ENCODE peak calls at places on chromosomes 2 and 18, in six cellular contexts. T is NCI-H2227 treated with DMSO at 0.1 percent for 48 hours, O is NCI-H2081, C is HL-60, W is amniotic stem cell, N is left cardiac atrium. X is an unnamed sample.

GRCh38 chr2:50358586-50358985 is 673.3 kb downstream of the NRXN1 start:
- DNase-seq in O (no peak), C (no peak), N (no peak), W (no peak), T (no peak), X (no peak)

GRCh38 chr2:98539056-98539735 is 69.1 kb downstream of the COA5 start:
- DNase-seq in N (no peak), W (no peak), T (no peak), C (no peak), O (no peak), X (no peak)

GRCh38 chr2:101900375-101900774 is 91.4 kb upstream of the IL1R2 start:
- DNase-seq in N (no peak), C (no peak), W (no peak), O (no peak), T (no peak), X (no peak)

GRCh38 chr2:219713110-219713509 is 85.7 kb downstream of the SLC4A3 start:
- DNase-seq in O (no peak), T (no peak), W (no peak), N (no peak), C (peak; percentile 30), X (no peak)

GRCh38 chr2:55047677-55048299 is 2.5 kb downstream of the RTN4 start:
- DNase-seq in T (peak; percentile 37), C (peak; percentile 82), W (no peak), N (peak; percentile 40), O (no peak), X (peak; percentile 63)

GRCh38 chr18:66792466-66792865 is 188.6 kb upstream of the CDH19 start:
- DNase-seq in C (no peak), N (no peak), O (no peak), W (no peak), T (no peak), X (no peak)

GRCh38 chr2:227615181-227615580 is 541 bp upstream of the SCYGR3 start:
- DNase-seq in O (no peak), N (no peak), W (no peak), C (no peak), T (no peak), X (no peak)

GRCh38 chr2:241636983-241637232 is at the start of gene THAP4:
- DNase-seq in O (no peak), C (peak; percentile 31), T (no peak), W (peak; percentile 54), N (peak; percentile 75), X (peak; percentile 62)

GRCh38 chr18:56902653-56903052 is 244.2 kb upstream of the BOD1L2 start:
- DNase-seq in C (no peak), W (no peak), O (no peak), N (no peak), T (no peak), X (no peak)

GRCh38 chr2:20371656-20372055 is 21.0 kb upstream of the PUM2 start:
- DNase-seq in O (no peak), T (no peak), C (no peak), W (no peak), N (no peak), X (no peak)

GRCh38 chr2:96810783-96811192 is 5.3 kb upstream of the CNNM3 start:
- DNase-seq in N (no peak), C (no peak), T (no peak), O (no peak), W (no peak), X (no peak)

GRCh38 chr2:56749152-56749752 is 565.5 kb downstream of the CCDC85A start:
- DNase-seq in O (peak; percentile 44), N (no peak), T (no peak), C (no peak), W (no peak), X (no peak)

GRCh38 chr2:201820385-201821007 is 14.2 kb downstream of the CDK15 start:
- DNase-seq in C (no peak), N (no peak), O (no peak), W (no peak), T (no peak), X (no peak)

GRCh38 chr2:12970861-12971260 is 254.1 kb downstream of the TRIB2 start:
- DNase-seq in T (no peak), C (no peak), W (no peak), O (no peak), N (no peak), X (no peak)

GRCh38 chr2:218389333-218390150 is 7.5 kb downstream of the SLC11A1 start:
- DNase-seq in C (no peak), O (no peak), N (no peak), W (no peak), T (no peak), X (no peak)

GRCh38 chr18:73261923-73262322 is 394.1 kb upstream of the NETO1 start:
- DNase-seq in O (no peak), C (no peak), T (no peak), N (no peak), W (no peak), X (no peak)

GRCh38 chr2:211408485-211408884 is 852.1 kb downstream of the CPS1 start:
- DNase-seq in W (no peak), C (no peak), T (no peak), O (no peak), N (no peak), X (no peak)

GRCh38 chr2:235049069-235049468 is 97.3 kb downstream of the SH3BP4 start:
- DNase-seq in N (no peak), O (peak; percentile 29), T (no peak), W (no peak), C (no peak), X (peak; percentile 5)

GRCh38 chr18:58967643-58968291 is 103.1 kb downstream of the ZNF532 start:
- DNase-seq in N (no peak), W (no peak), C (no peak), O (no peak), T (no peak), X (no peak)

GRCh38 chr2:235545369-235546150 is 51.7 kb downstream of the AGAP1 start:
- DNase-seq in C (no peak), T (no peak), W (no peak), O (no peak), N (peak; percentile 7), X (no peak)

GRCh38 chr18:70322928-70323327 is 34.1 kb downstream of the SOCS6 start:
- DNase-seq in N (no peak), T (no peak), C (no peak), W (no peak), O (no peak), X (no peak)

GRCh38 chr2:144580521-144581153 is 60.7 kb upstream of the ZEB2 start:
- DNase-seq in O (no peak), C (no peak), W (no peak), N (no peak), T (no peak), X (no peak)

GRCh38 chr2:108588070-108588668 is 53.9 kb downstream of the LIMS1 start:
- DNase-seq in N (no peak), C (peak; percentile 56), T (no peak), O (no peak), W (no peak), X (no peak)

GRCh38 chr2:241412144-241412543 is 56.1 kb downstream of the FARP2 start:
- DNase-seq in T (no peak), C (no peak), N (no peak), O (peak; percentile 21), W (no peak), X (peak; percentile 22)

GRCh38 chr2:134491796-134492441 is 226.9 kb downstream of the TMEM163 start:
- DNase-seq in N (peak; percentile 64), W (no peak), O (peak; percentile 88), C (no peak), T (peak; percentile 18), X (no peak)

GRCh38 chr2:25301453-25302352 is 40.0 kb downstream of the DNMT3A start:
- DNase-seq in T (no peak), C (peak; percentile 78), W (peak; percentile 13), O (no peak), N (no peak), X (peak; percentile 59)

GRCh38 chr2:179311071-179311470 is 46.4 kb upstream of the SESTD1 start:
- DNase-seq in T (peak; percentile 27), C (no peak), O (no peak), W (no peak), N (no peak), X (peak; percentile 15)

GRCh38 chr2:9311488-9311887 is 104.9 kb downstream of the ASAP2 start:
- DNase-seq in C (no peak), O (no peak), N (peak; percentile 58), W (peak; percentile 72), T (peak; percentile 27), X (peak; percentile 26)

GRCh38 chr2:37457401-37457901 is 113.0 kb downstream of the QPCT start:
- DNase-seq in T (no peak), O (no peak), C (no peak), W (no peak), N (no peak), X (no peak)

GRCh38 chr2:23900133-23900926 is 26.6 kb downstream of the ATAD2B start:
- DNase-seq in T (no peak), W (no peak), O (no peak), N (no peak), C (no peak), X (peak; percentile 25)

GRCh38 chr2:223519471-223519870 is 82.7 kb downstream of the SCG2 start:
- DNase-seq in T (no peak), N (no peak), W (no peak), C (no peak), O (no peak), X (no peak)

GRCh38 chr2:199057936-199058335 is 399.8 kb downstream of the SATB2 start:
- DNase-seq in C (no peak), O (no peak), T (no peak), W (no peak), N (no peak), X (no peak)

GRCh38 chr18:63552581-63552980 is 10.4 kb downstream of the SERPINB12 start:
- DNase-seq in N (no peak), T (no peak), O (no peak), C (no peak), W (no peak), X (no peak)

GRCh38 chr2:67260348-67261277 is 136.5 kb upstream of the ETAA1 start:
- DNase-seq in T (no peak), W (peak; percentile 95), N (peak; percentile 68), C (no peak), O (no peak), X (peak; percentile 33)

GRCh38 chr2:44524347-44524926 is 162.7 kb downstream of the CAMKMT start:
- DNase-seq in W (no peak), T (no peak), O (no peak), C (no peak), N (no peak), X (no peak)

GRCh38 chr2:134919360-134920210 is 963 bp downstream of the CCNT2 start:
- DNase-seq in T (peak; percentile 63), N (no peak), O (peak; percentile 4), C (no peak), W (no peak), X (peak; percentile 32)

GRCh38 chr2:61640406-61640805 is 102.2 kb upstream of the XPO1 start:
- DNase-seq in C (no peak), N (no peak), W (no peak), T (no peak), O (no peak), X (no peak)